ENCODE peak calls at places on chromosomes 4 and X, in six cellular contexts. S is HFF-Myc, E is NB4, F is tibial artery, D is keratinocyte, G is IMR-90. U is an unnamed sample.

GRCh38 chr4:8468746-8469535 is 28.4 kb downstream of the TRMT44 start:
- DNase-seq in G (peak; percentile 57), S (peak; percentile 5), E (peak; percentile 79), F (peak; percentile 82), D (no peak), U (no peak)

GRCh38 chrX:17737707-17738001 is 361 bp downstream of the SCML1 start:
- DNase-seq in F (no peak), D (no peak), S (no peak), E (no peak), G (no peak), U (no peak)

GRCh38 chr4:151031831-151032605 is 16.9 kb upstream of the LRBA start:
- DNase-seq in S (no peak), D (no peak), G (peak; percentile 71), E (no peak), F (no peak), U (no peak)

GRCh38 chrX:102720237-102721168 is at the start of gene GPRASP3:
- DNase-seq in S (no peak), E (no peak), F (peak; percentile 82), D (peak; percentile 5), G (peak; percentile 75), U (peak; percentile 23)

GRCh38 chrX:10679387-10679786 is 59.0 kb upstream of the MID1 start:
- DNase-seq in S (no peak), D (no peak), F (no peak), E (no peak), G (no peak), U (no peak)

GRCh38 chr4:145830699-145831098 is 107.9 kb downstream of the ZNF827 start:
- DNase-seq in F (no peak), D (no peak), E (peak; percentile 36), G (no peak), S (no peak), U (no peak)

GRCh38 chrX:55057691-55058249 is 17.1 kb upstream of the PAGE2B start:
- DNase-seq in E (peak; percentile 20), D (no peak), F (no peak), S (peak; percentile 9), G (peak; percentile 28), U (no peak)

GRCh38 chr4:53196872-53197759 is 168.7 kb downstream of the SCFD2 start:
- DNase-seq in D (peak; percentile 57), F (no peak), G (peak; percentile 90), S (peak; percentile 85), E (peak; percentile 80), U (peak; percentile 47)

GRCh38 chr4:89411539-89411938 is 103.9 kb upstream of the GPRIN3 start:
- DNase-seq in S (no peak), E (no peak), D (no peak), F (no peak), G (peak; percentile 0), U (no peak)

GRCh38 chrX:111812889-111813563 is 63.0 kb upstream of the TRPC5OS start:
- DNase-seq in D (no peak), F (no peak), S (no peak), E (no peak), G (no peak), U (no peak)

GRCh38 chr4:38062088-38062893 is 102.1 kb downstream of the PTTG2 start:
- DNase-seq in F (peak; percentile 81), S (peak; percentile 66), G (peak; percentile 79), E (peak; percentile 84), D (no peak), U (no peak)

GRCh38 chr4:121376097-121376496 is 4.7 kb downstream of the QRFPR start:
- DNase-seq in G (no peak), F (no peak), D (no peak), E (no peak), S (no peak), U (no peak)

GRCh38 chr4:95124906-95125504 is 367.2 kb downstream of the BMPR1B start:
- DNase-seq in E (peak; percentile 26), F (no peak), S (peak; percentile 30), G (peak; percentile 76), D (peak; percentile 9), U (no peak)

GRCh38 chr4:150131581-150132228 is 53.5 kb downstream of the DCLK2 start:
- DNase-seq in G (peak; percentile 28), F (no peak), E (no peak), D (no peak), S (no peak), U (no peak)

GRCh38 chr4:70187216-70187615 is 8.3 kb upstream of the ODAM start:
- DNase-seq in D (no peak), S (no peak), E (no peak), F (no peak), G (no peak), U (no peak)

GRCh38 chrX:64885850-64886249 is 90.4 kb downstream of the ZC4H2 start:
- DNase-seq in E (peak; percentile 12), G (no peak), D (no peak), S (no peak), F (no peak), U (no peak)

GRCh38 chr4:43567644-43568043 is 675.1 kb downstream of the GRXCR1 start:
- DNase-seq in E (no peak), S (no peak), D (no peak), F (no peak), G (no peak), U (no peak)

GRCh38 chr4:138222041-138222440 is 20.1 kb downstream of the SLC7A11 start:
- DNase-seq in E (no peak), S (peak; percentile 90), G (peak; percentile 93), F (no peak), D (no peak), U (no peak)

GRCh38 chr4:40121515-40121914 is 64.9 kb downstream of the N4BP2 start:
- DNase-seq in E (peak; percentile 90), F (no peak), G (peak; percentile 89), D (peak; percentile 23), S (no peak), U (peak; percentile 83)

GRCh38 chr4:89022426-89023128 is 34.4 kb downstream of the FAM13A start:
- DNase-seq in F (no peak), E (no peak), D (no peak), G (no peak), S (no peak), U (no peak)

GRCh38 chrX:24526616-24527015 is 61.5 kb downstream of the PDK3 start:
- DNase-seq in S (no peak), D (no peak), G (no peak), E (no peak), F (no peak), U (no peak)

GRCh38 chr4:165506780-165507305 is 128.0 kb downstream of the CPE start:
- DNase-seq in G (no peak), E (no peak), S (no peak), D (no peak), F (no peak), U (peak; percentile 52)

GRCh38 chrX:54029543-54030143 is 14.6 kb downstream of the PHF8 start:
- DNase-seq in E (no peak), F (no peak), S (no peak), G (no peak), D (no peak), U (no peak)

GRCh38 chr4:56276547-56276946 is 110.7 kb downstream of the AASDH start:
- DNase-seq in G (peak; percentile 19), F (no peak), D (no peak), S (no peak), E (no peak), U (no peak)

GRCh38 chrX:73765776-73766465 is 202.9 kb downstream of the CHIC1 start:
- DNase-seq in F (no peak), D (no peak), G (no peak), E (peak; percentile 2), S (no peak), U (no peak)

GRCh38 chr4:82076359-82076758 is 297.4 kb downstream of the HNRNPD start:
- DNase-seq in S (no peak), G (no peak), E (no peak), D (no peak), F (no peak), U (no peak)

GRCh38 chr4:891747-892146 is 40.4 kb downstream of the GAK start:
- DNase-seq in D (no peak), S (no peak), F (no peak), E (peak; percentile 52), G (no peak), U (no peak)
- TF ChIP-seq CTCF in D (no peak), S (peak; percentile 20), F (no peak), E (peak; percentile 34), G (peak; percentile 15), U (peak; percentile 37)

GRCh38 chr4:180449395-180449956 is 1793.7 kb upstream of the TENM3 start:
- DNase-seq in F (no peak), D (no peak), E (peak; percentile 48), S (no peak), G (peak; percentile 21), U (no peak)
- TF ChIP-seq CTCF in F (no peak), D (peak; percentile 33), E (peak; percentile 53), S (no peak), G (peak; percentile 26), U (peak; percentile 87)

GRCh38 chr4:140331245-140331644 is 42.2 kb upstream of the SCOC start:
- DNase-seq in S (no peak), G (no peak), F (no peak), D (no peak), E (peak; percentile 35), U (no peak)

GRCh38 chr4:140330311-140330900 is 43.0 kb upstream of the SCOC start:
- DNase-seq in D (no peak), G (peak; percentile 55), F (no peak), S (peak; percentile 21), E (peak; percentile 46), U (no peak)

DNA sequence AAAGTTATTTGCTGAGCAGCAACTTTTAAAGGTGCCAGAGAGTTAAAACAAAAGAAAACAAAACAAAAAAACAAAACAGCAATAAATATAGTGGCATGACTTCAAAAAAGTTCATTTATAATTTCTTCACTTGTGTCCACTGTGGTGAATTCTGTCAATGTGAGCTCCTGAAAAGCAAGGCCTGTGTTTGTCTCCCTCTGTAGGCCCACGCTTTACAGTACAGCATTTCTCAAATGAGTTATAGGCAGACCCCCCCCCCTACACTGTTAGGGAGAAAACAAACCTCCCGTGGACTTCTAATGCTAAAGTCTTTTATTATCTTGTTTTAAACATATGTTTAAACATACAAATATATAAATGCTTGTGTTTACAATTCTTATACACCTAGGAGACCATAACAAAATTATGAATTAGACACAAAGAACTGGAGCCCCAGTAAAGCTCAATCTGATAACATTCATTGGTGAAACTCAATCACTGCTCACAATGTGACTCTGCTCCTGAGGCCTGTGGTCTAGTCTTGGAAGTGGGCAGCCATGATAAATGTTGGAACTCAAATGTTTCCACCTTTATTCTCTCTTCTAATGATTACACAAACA is 47.0 kb upstream of the SCOC start:
- DNase-seq in D (no peak), S (peak; percentile 25), G (peak; percentile 65), E (peak; percentile 36), F (no peak), U (no peak)
- TF ChIP-seq CTCF in D (peak; percentile 54), S (peak; percentile 71), G (peak; percentile 74), E (peak; percentile 31), F (peak; percentile 67), U (peak; percentile 86)

GRCh38 chr4:128311659-128312392 is 24.2 kb upstream of the PGRMC2 start:
- DNase-seq in D (no peak), F (no peak), E (no peak), G (no peak), S (no peak), U (no peak)

GRCh38 chr4:128309585-128309984 is 22.0 kb upstream of the PGRMC2 start:
- DNase-seq in E (no peak), F (no peak), G (no peak), D (no peak), S (no peak), U (no peak)

GRCh38 chr4:128306992-128307581 is 19.5 kb upstream of the PGRMC2 start:
- DNase-seq in S (no peak), G (no peak), F (no peak), E (no peak), D (no peak), U (no peak)

GRCh38 chr4:128308986-128309385 is 21.4 kb upstream of the PGRMC2 start:
- DNase-seq in D (no peak), E (no peak), S (no peak), F (no peak), G (peak; percentile 50), U (no peak)

GRCh38 chr4:128310266-128310697 is 22.7 kb upstream of the PGRMC2 start:
- DNase-seq in G (no peak), F (no peak), E (no peak), S (no peak), D (no peak), U (no peak)
- TF ChIP-seq CTCF in G (no peak), F (no peak), E (no peak), S (peak; percentile 36), D (no peak), U (peak; percentile 18)